ENCODE peak calls at places on chromosome 17, in ten cellular contexts. L is mesendoderm, F is neural progenitor cell, O is GM23248, N is SK-N-SH, Z is GM23338, H is fibroblast of lung, C is IMR-90, T is A549, D is mammary epithelial cell. U is an unnamed sample.

GRCh38 chr17:39094607-39095308 is 56.7 kb downstream of the PLXDC1 start:
- DNase-seq in T (no peak), N (no peak), L (no peak), D (no peak), H (no peak), Z (no peak), C (no peak), O (no peak), F (no peak), U (no peak)

GRCh38 chr17:61575352-61575975 is 15.6 kb downstream of the NACA2 start:
- DNase-seq in L (no peak), O (no peak), F (no peak), N (no peak), H (peak), C (peak), Z (no peak), T (no peak), D (no peak), U (no peak)

GRCh38 chr17:50183439-50184001 is 17.7 kb downstream of the SGCA start:
- DNase-seq in L (no peak), F (no peak), H (peak), T (no peak), Z (no peak), O (peak), D (no peak), C (peak), N (no peak), U (no peak)

GRCh38 chr17:21375757-21376584 is at the start of gene KCNJ12:
- DNase-seq in L (peak), O (peak), T (peak), D (peak), Z (peak), N (peak), C (no peak), H (peak), F (peak), U (peak)

GRCh38 chr17:36527851-36528250 is 6.8 kb downstream of the MYO19 start:
- DNase-seq in N (no peak), F (no peak), C (no peak), L (no peak), Z (no peak), O (no peak), D (no peak), H (no peak), T (no peak), U (no peak)

GRCh38 chr17:40322417-40323315 is 13.7 kb downstream of the RARA start:
- DNase-seq in C (peak), F (no peak), T (peak), O (peak), L (peak), D (peak), N (peak), H (peak), Z (peak), U (peak)

GRCh38 chr17:70661342-70662222 is 492.2 kb downstream of the KCNJ2 start:
- DNase-seq in F (no peak), C (peak), H (peak), D (no peak), N (no peak), O (peak), T (peak), Z (no peak), L (no peak), U (peak)

GRCh38 chr17:12928736-12929135 is 89.1 kb downstream of the ELAC2 start:
- DNase-seq in O (peak), N (no peak), Z (peak), H (peak), D (no peak), F (peak), C (no peak), T (peak), L (peak), U (no peak)

GRCh38 chr17:62704381-62704971 is 77.0 kb downstream of the MRC2 start:
- DNase-seq in T (peak), H (peak), Z (peak), N (no peak), O (peak), C (peak), F (no peak), D (peak), L (peak), U (peak)

GRCh38 chr17:72603346-72604242 is 482.8 kb downstream of the SOX9 start:
- DNase-seq in T (peak), Z (no peak), H (peak), N (no peak), F (no peak), C (peak), D (peak), O (peak), L (no peak), U (no peak)

GRCh38 chr17:21686165-21687015 is 5.9 kb upstream of the KCNJ18 start:
- DNase-seq in L (no peak), N (no peak), F (no peak), T (no peak), C (no peak), O (peak), D (no peak), Z (no peak), H (no peak), U (no peak)

GRCh38 chr17:48989100-48989499 is 8.1 kb upstream of the IGF2BP1 start:
- DNase-seq in L (no peak), Z (no peak), C (no peak), D (no peak), O (no peak), F (no peak), H (no peak), T (no peak), N (no peak), U (no peak)

GRCh38 chr17:68886401-68886800 is 68.8 kb downstream of the ABCA8 start:
- DNase-seq in D (no peak), C (no peak), N (no peak), H (no peak), F (no peak), Z (no peak), T (no peak), L (no peak), O (no peak), U (no peak)

GRCh38 chr17:67488161-67488560 is 111.1 kb downstream of the PITPNC1 start:
- DNase-seq in N (peak), Z (no peak), T (no peak), C (no peak), D (no peak), H (no peak), F (no peak), L (no peak), O (peak), U (no peak)

GRCh38 chr17:63512388-63512787 is 10.8 kb upstream of the KCNH6 start:
- DNase-seq in L (no peak), D (no peak), Z (no peak), H (no peak), C (no peak), N (no peak), F (no peak), O (no peak), T (no peak), U (no peak)

GRCh38 chr17:71447644-71448043 is 673.2 kb upstream of the SOX9 start:
- DNase-seq in L (no peak), N (no peak), F (no peak), O (no peak), Z (no peak), D (no peak), T (no peak), H (no peak), C (no peak), U (no peak)

GRCh38 chr17:42347198-42347597 is 41.0 kb downstream of the STAT3 start:
- DNase-seq in T (peak), L (no peak), Z (no peak), H (peak), C (peak), N (peak), F (no peak), D (peak), O (peak), U (no peak)

GRCh38 chr17:34386925-34387550 is 24.0 kb upstream of the CCL1 start:
- DNase-seq in N (no peak), T (no peak), O (peak), D (no peak), L (no peak), Z (no peak), H (peak), C (peak), F (no peak), U (no peak)

GRCh38 chr17:68427575-68427974 is 29.7 kb downstream of the WIPI1 start:
- DNase-seq in N (no peak), T (no peak), D (no peak), C (no peak), L (no peak), H (no peak), F (no peak), Z (no peak), O (no peak), U (no peak)

GRCh38 chr17:1298616-1299015 is 19.2 kb downstream of the TRARG1 start:
- DNase-seq in F (peak), O (peak), H (no peak), C (no peak), T (no peak), D (no peak), Z (peak), N (no peak), L (peak), U (peak)

GRCh38 chr17:36697907-36698526 is 96.6 kb downstream of the MRM1 start:
- DNase-seq in T (no peak), H (no peak), Z (peak), C (peak), F (peak), O (no peak), N (no peak), D (no peak), L (peak), U (peak)

GRCh38 chr17:9529033-9529748 is 46.4 kb downstream of the STX8 start:
- DNase-seq in N (peak), H (peak), Z (peak), L (peak), F (peak), O (peak), D (peak), T (peak), C (peak), U (peak)

GRCh38 chr17:82985973-82986372 is 93.4 kb upstream of the METRNL start:
- DNase-seq in H (peak), Z (peak), T (no peak), F (peak), C (peak), O (peak), L (peak), D (peak), N (peak), U (peak)

GRCh38 chr17:21511368-21512195 is 135.4 kb downstream of the KCNJ12 start:
- DNase-seq in L (peak), C (peak), Z (peak), O (peak), F (peak), D (peak), H (peak), T (peak), N (peak), U (peak)

GRCh38 chr17:55089251-55089650 is 120.7 kb downstream of the STXBP4 start:
- DNase-seq in N (no peak), C (no peak), D (no peak), O (no peak), Z (no peak), T (no peak), F (no peak), H (no peak), L (peak), U (no peak)

GRCh38 chr17:55093358-55093757 is 124.8 kb downstream of the STXBP4 start:
- DNase-seq in O (no peak), D (no peak), L (no peak), N (no peak), T (no peak), Z (no peak), F (no peak), C (no peak), H (no peak), U (no peak)

GRCh38 chr17:55086635-55087058 is 118.1 kb downstream of the STXBP4 start:
- DNase-seq in Z (no peak), C (peak), N (no peak), H (peak), T (peak), O (peak), L (no peak), F (no peak), D (peak), U (no peak)

GRCh38 chr17:55089955-55090573 is 121.5 kb downstream of the STXBP4 start:
- DNase-seq in C (peak), Z (peak), O (peak), D (no peak), H (peak), L (peak), T (peak), F (peak), N (no peak), U (no peak)
- H3K27ac ChIP-seq in C (no peak), Z (no peak), O (no peak), D (no peak), H (no peak), L (peak), T (peak), F (no peak), N (no peak), U (no peak)

DNA sequence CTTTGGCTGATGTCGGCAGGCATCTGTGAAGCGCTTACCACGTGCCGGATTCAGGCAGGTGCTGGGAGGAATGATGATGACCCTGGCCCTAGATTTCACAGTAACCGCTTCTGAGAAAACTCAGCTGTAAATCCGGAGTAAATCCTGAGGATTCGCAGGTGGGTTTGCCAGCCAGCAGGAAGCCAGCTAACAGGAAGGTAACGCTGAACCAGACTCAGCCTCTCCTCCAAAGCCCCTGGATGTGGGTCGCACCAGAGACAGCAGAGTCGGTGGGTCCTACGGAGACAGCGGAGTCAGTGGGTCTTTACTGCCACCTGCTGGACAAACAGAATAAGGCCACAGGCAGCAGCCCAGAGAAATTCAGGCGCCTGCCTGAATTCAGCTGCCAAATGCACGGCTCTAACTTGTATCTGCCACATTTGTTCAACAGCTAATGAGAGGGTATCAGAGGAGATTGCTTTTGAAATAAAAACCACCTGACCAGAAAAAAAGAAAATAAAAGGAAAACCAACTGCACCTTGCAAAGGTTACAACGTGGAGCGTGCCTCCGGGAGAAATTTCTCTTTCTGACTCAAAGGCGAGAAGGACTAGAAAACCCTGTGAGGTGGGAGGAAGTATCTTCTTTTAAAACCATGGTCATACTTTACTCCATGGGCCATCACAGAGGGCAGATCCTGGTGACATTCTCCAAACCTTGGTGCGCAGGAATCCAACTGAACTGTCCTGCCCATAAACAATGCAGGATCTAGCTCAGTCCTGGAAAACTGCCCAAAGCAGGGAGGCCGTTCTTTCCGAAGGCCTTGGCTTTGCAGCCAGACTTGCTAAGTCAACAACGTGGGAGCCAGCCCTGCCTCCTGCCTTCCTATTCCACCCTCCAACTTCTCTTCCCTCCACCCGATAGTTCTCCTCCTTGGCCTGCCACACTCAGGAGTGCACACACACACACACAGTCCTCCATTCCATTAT is 16.3 kb downstream of the COPRS start:
- DNase-seq in C (peak), H (peak), O (peak), T (peak), D (no peak), L (peak), Z (peak), F (peak), N (peak), U (peak)
- H3K4me2 ChIP-seq in C (peak), H (peak), O (peak), T (peak), D (no peak), L (no peak), Z (peak), F (peak), N (peak), U (peak)

GRCh38 chr17:17181666-17182600 is 24.2 kb downstream of the PLD6 start:
- DNase-seq in F (no peak), L (no peak), C (no peak), D (no peak), Z (no peak), T (no peak), H (no peak), O (no peak), N (no peak), U (no peak)

GRCh38 chr17:17180141-17180603 is 26.0 kb downstream of the PLD6 start:
- DNase-seq in D (no peak), C (no peak), N (no peak), T (no peak), Z (no peak), L (no peak), F (no peak), H (no peak), O (no peak), U (no peak)

GRCh38 chr17:17179371-17179827 is 26.7 kb downstream of the PLD6 start:
- DNase-seq in D (peak), T (no peak), O (no peak), F (no peak), C (peak), H (no peak), Z (no peak), L (no peak), N (no peak), U (no peak)

GRCh38 chr17:17182601-17183136 is 23.5 kb downstream of the PLD6 start:
- DNase-seq in F (no peak), N (no peak), L (no peak), C (no peak), H (no peak), T (no peak), D (no peak), O (no peak), Z (no peak), U (no peak)

GRCh38 chr17:17180741-17181525 is 25.2 kb downstream of the PLD6 start:
- DNase-seq in D (no peak), N (no peak), L (no peak), O (no peak), C (no peak), T (no peak), Z (no peak), H (no peak), F (no peak), U (no peak)
- H3K27ac ChIP-seq in D (no peak), N (no peak), L (no peak), O (no peak), C (no peak), T (no peak), Z (no peak), H (no peak), F (no peak), U (no peak)

GRCh38 chr17:17723354-17724261 is 42.4 kb downstream of the RAI1 start:
- DNase-seq in D (no peak), F (peak), C (peak), H (peak), L (peak), Z (peak), T (no peak), N (peak), O (peak), U (peak)

GRCh38 chr17:17725853-17726720 is 44.8 kb downstream of the RAI1 start:
- DNase-seq in N (peak), F (peak), C (no peak), Z (no peak), T (no peak), O (no peak), H (no peak), D (no peak), L (peak), U (no peak)

GRCh38 chr17:17724307-17724921 is 43.2 kb downstream of the RAI1 start:
- DNase-seq in L (peak), Z (peak), F (peak), O (peak), D (no peak), C (peak), H (peak), N (peak), T (no peak), U (peak)

GRCh38 chr17:17726721-17727060 is 45.4 kb downstream of the RAI1 start:
- DNase-seq in O (no peak), C (no peak), N (no peak), F (no peak), L (no peak), D (no peak), H (no peak), T (no peak), Z (no peak), U (no peak)

GRCh38 chr17:17724991-17725852 is 44.0 kb downstream of the RAI1 start:
- DNase-seq in D (no peak), T (no peak), F (peak), L (peak), H (no peak), Z (peak), N (peak), O (no peak), C (no peak), U (no peak)
- H3K4me2 ChIP-seq in D (no peak), T (peak), F (peak), L (peak), H (peak), Z (peak), N (peak), O (peak), C (peak), U (peak)

DNA sequence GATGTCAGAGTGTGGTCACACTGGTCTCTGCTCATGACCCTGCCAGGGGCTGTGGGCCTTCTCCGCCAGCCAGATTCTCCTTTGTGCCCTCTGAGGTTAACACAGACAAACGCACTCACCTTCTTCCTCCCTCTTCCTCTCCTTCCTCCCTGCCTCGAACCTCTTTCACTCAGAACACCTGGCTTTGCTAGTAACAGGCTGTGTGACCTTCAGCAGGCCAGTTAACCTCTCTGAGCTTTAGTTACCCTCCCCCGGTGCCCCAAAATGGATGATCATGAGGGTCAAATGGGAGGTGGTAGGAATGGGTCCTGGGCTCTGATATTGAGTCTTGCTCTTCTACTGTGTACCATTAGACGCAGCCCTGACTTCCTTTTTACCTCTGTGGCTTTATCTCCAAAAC is 127.1 kb downstream of the OR1D5 start:
- DNase-seq in Z (no peak), T (no peak), F (no peak), C (no peak), N (no peak), H (no peak), D (no peak), O (no peak), L (no peak), U (no peak)
- H3K27ac ChIP-seq in Z (no peak), T (peak), F (no peak), C (no peak), N (no peak), H (no peak), D (no peak), O (no peak), L (no peak), U (no peak)

DNA sequence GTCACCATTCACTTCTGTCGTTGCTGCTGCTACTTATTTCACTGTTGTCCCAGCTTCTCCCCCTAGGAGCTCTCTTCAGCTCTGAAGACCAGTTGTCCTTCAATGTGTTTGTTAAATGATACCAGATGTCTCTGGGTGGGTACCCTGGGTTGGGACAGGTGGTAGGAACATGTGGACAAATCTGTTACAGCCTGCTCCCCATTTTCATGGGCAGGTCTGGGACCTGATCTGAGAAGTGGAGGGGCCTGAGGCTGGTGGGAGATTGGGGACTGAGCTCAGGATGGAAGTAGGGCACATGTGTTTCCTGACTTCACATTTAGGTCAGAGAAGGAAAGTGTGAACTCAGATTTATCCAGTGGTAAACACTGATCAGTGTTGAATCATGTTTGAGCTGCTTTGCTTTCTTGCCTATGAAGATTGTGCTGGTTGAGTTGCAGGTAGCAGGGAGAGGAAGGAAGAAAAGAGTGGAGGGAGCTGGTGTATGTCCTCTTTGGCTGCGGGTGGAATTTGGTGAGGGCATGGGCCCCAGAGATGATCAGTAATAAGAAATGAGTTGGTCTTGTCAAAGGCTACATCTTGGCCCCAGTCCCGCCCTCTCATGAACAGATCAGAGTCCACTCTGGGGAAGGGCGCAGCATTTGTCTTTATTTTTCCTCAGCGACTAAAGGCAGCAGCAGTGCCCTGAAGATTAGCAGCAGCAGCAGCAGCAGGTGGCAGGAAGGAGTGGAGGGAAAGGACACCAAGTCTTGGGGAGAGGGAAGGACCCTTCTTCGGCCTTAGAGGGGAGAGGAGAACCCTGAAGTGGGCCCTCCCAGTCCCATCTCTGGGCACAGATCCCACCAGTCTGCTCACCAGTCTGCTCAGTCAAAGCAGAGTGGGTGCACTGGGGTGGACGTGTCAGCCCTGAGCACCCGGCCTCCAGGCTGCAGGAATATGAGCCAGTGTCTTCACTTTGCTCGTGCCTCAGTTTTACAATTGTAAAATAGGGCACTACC is 6.1 kb upstream of the EFTUD2 start:
- DNase-seq in T (no peak), O (peak), D (no peak), Z (no peak), N (peak), L (no peak), H (no peak), F (no peak), C (peak), U (peak)
- H3K4me2 ChIP-seq in T (peak), O (peak), D (peak), Z (no peak), N (peak), L (no peak), H (no peak), F (no peak), C (no peak), U (peak)

U was measured in hepatocyte.